ENCODE peak calls at places on chromosome 14, in four cellular contexts. P is heart left ventricle; W is stimulated activated CD8-positive, alpha-beta memory T cell treated with anti-CD3 and anti-CD28 coated beads, Interleukin-4, amount 100 ng/mL, for 24 hours; A is breast epithelium. R is an unnamed sample.

GRCh38 chr14:100359881-100360280 is 36.7 kb downstream of the SLC25A47 start:
- DNase-seq in W (no peak), A (no peak), P (no peak), R (no peak)

GRCh38 chr14:31508140-31508539 is 20.3 kb upstream of the GPR33 start:
- DNase-seq in W (no peak), A (no peak), P (no peak), R (no peak)

GRCh38 chr14:84591827-84592540 is 938.0 kb upstream of the FLRT2 start:
- DNase-seq in W (no peak), P (no peak), A (no peak), R (no peak)

GRCh38 chr14:37591311-37591940 is 3.6 kb downstream of the FOXA1 start:
- DNase-seq in W (no peak), P (no peak), A (no peak), R (peak)

GRCh38 chr14:100729982-100730381 is 3.3 kb downstream of the DLK1 start:
- DNase-seq in W (no peak), A (no peak), P (no peak), R (no peak)

GRCh38 chr14:24605435-24606190 is 3.9 kb downstream of the GZMH start:
- DNase-seq in A (no peak), P (no peak), W (peak), R (peak)

GRCh38 chr14:31947680-31948580 is 129.2 kb upstream of the ARHGAP5 start:
- DNase-seq in P (no peak), A (no peak), W (no peak), R (no peak)

GRCh38 chr14:67269338-67270060 is 28.3 kb downstream of the PALS1 start:
- DNase-seq in W (no peak), P (peak), A (no peak), R (no peak)

GRCh38 chr14:36657409-36658090 is 4.1 kb upstream of the PAX9 start:
- DNase-seq in W (no peak), P (no peak), A (no peak), R (no peak)

GRCh38 chr14:54002653-54003052 is 46.0 kb upstream of the BMP4 start:
- DNase-seq in P (no peak), A (no peak), W (no peak), R (no peak)

GRCh38 chr14:102819790-102820330 is 42.6 kb downstream of the TRAF3 start:
- DNase-seq in P (no peak), W (no peak), A (no peak), R (no peak)

GRCh38 chr14:68633131-68633991 is 159.5 kb downstream of the ZFP36L1 start:
- DNase-seq in W (no peak), P (peak), A (peak), R (no peak)

GRCh38 chr14:32104803-32105202 is 27.7 kb downstream of the ARHGAP5 start:
- DNase-seq in W (no peak), P (no peak), A (no peak), R (no peak)

GRCh38 chr14:21191809-21192446 is 36.1 kb upstream of the OR5AU1 start:
- DNase-seq in W (peak), A (no peak), P (peak), R (peak)

GRCh38 chr14:36591482-36591881 is 9.1 kb upstream of the NKX2-8 start:
- DNase-seq in P (no peak), W (no peak), A (no peak), R (no peak)

GRCh38 chr14:65927871-65928270 is 515.3 kb downstream of the FUT8 start:
- DNase-seq in P (no peak), W (peak), A (no peak), R (peak)

GRCh38 chr14:50823051-50823762 is 7.8 kb downstream of the NIN start:
- DNase-seq in A (no peak), P (peak), W (no peak), R (no peak)

GRCh38 chr14:51251486-51251885 is 11.4 kb downstream of the TMX1 start:
- DNase-seq in P (no peak), W (no peak), A (no peak), R (no peak)

GRCh38 chr14:72782182-72782508 is 111.8 kb downstream of the DPF3 start:
- DNase-seq in P (no peak), W (no peak), A (no peak), R (no peak)

GRCh38 chr14:78631551-78631950 is 461.4 kb downstream of the NRXN3 start:
- DNase-seq in W (no peak), P (no peak), A (no peak), R (no peak)

GRCh38 chr14:95948608-95949007 is 72.0 kb downstream of the TUNAR start:
- DNase-seq in W (no peak), A (no peak), P (no peak), R (no peak)

GRCh38 chr14:61847861-61848260 is 85.6 kb downstream of the SNAPC1 start:
- DNase-seq in W (no peak), A (no peak), P (no peak), R (no peak)

GRCh38 chr14:100532916-100533630 is 54.1 kb downstream of the BEGAIN start:
- DNase-seq in W (no peak), A (peak), P (peak), R (no peak)

GRCh38 chr14:35847636-35848035 is 21.5 kb downstream of the BRMS1L start:
- DNase-seq in W (no peak), A (no peak), P (no peak), R (no peak)

GRCh38 chr14:84273181-84273580 is 1256.8 kb upstream of the FLRT2 start:
- DNase-seq in P (no peak), A (no peak), W (no peak), R (no peak)

GRCh38 chr14:36756221-36756620 is 94.6 kb downstream of the PAX9 start:
- DNase-seq in P (no peak), W (no peak), A (no peak), R (no peak)

GRCh38 chr14:72576258-72576657 is 317.6 kb downstream of the DPF3 start:
- DNase-seq in P (no peak), W (no peak), A (no peak), R (no peak)

GRCh38 chr14:45990252-45990651 is 661.3 kb downstream of the RPL10L start:
- DNase-seq in A (no peak), W (no peak), P (no peak), R (no peak)

GRCh38 chr14:73712540-73713141 is 1.5 kb downstream of the PNMA1 start:
- DNase-seq in P (no peak), A (no peak), W (no peak), R (no peak)

GRCh38 chr14:89486505-89486904 is 69.5 kb upstream of the FOXN3 start:
- DNase-seq in A (no peak), P (no peak), W (no peak), R (no peak)

R was measured in transverse colon.